ENCODE peak calls at places on chromosomes 11 and 22, in ten cellular contexts. E is stomach, Q is heart left ventricle, D is lower lobe of right lung, P is heart right ventricle, W is tibial artery, I is prostate gland, C is BJ, M is psoas muscle, X is PC-3. L is an unnamed sample. For H3K27me3, the result is how much of the 10 kb centered on the place peaks cover.

GRCh38 chr22:46961591-46962290 is 199.3 kb downstream of the TBC1D22A start:
- DNase-seq in E (peak), Q (no peak), D (no peak), P (no peak), W (no peak), I (no peak), C (no peak), M (no peak), X (no peak), L (no peak)

GRCh38 chr11:68099474-68100405 is 21.4 kb downstream of the CHKA start:
- DNase-seq in E (peak), Q (peak), D (peak), P (peak), W (no peak), I (peak), C (no peak), M (no peak), X (peak), L (no peak)

GRCh38 chr22:39246217-39246616 is 1.4 kb upstream of the PDGFB start:
- DNase-seq in E (no peak), Q (no peak), D (no peak), P (no peak), W (no peak), I (no peak), C (no peak), M (no peak), X (no peak), L (no peak)

GRCh38 chr11:66008468-66009101 is 3.2 kb upstream of the CST6 start:
- DNase-seq in E (no peak), Q (no peak), D (no peak), P (no peak), W (no peak), I (no peak), C (no peak), M (no peak), X (peak), L (no peak)

GRCh38 chr22:39545310-39546063 is 12.9 kb upstream of the RPS19BP1 start:
- DNase-seq in E (no peak), Q (no peak), D (no peak), P (peak), W (no peak), I (no peak), C (no peak), M (peak), X (no peak), L (no peak)

GRCh38 chr11:34558211-34558610 is 44.6 kb upstream of the ELF5 start:
- DNase-seq in E (no peak), Q (no peak), D (no peak), P (no peak), W (no peak), I (no peak), C (no peak), M (no peak), X (peak), L (no peak)

GRCh38 chr11:42315846-42316245 is 856.4 kb upstream of the LRRC4C start:
- DNase-seq in E (no peak), Q (no peak), D (no peak), P (no peak), W (no peak), I (no peak), C (no peak), M (no peak), X (no peak), L (peak)

GRCh38 chr11:135027461-135027860 is 615.4 kb upstream of the B3GAT1 start:
- DNase-seq in E (peak), Q (peak), D (no peak), P (no peak), W (no peak), I (no peak), C (no peak), M (no peak), X (peak), L (peak)

GRCh38 chr11:11416502-11416901 is 63.5 kb upstream of the CSNK2A3 start:
- DNase-seq in E (no peak), Q (peak), D (no peak), P (no peak), W (no peak), I (no peak), C (no peak), M (no peak), X (peak), L (peak)

GRCh38 chr11:30527566-30527965 is 58.6 kb downstream of the MPPED2 start:
- DNase-seq in E (no peak), Q (no peak), D (no peak), P (no peak), W (no peak), I (no peak), C (no peak), M (peak), X (no peak), L (no peak)

GRCh38 chr11:61345170-61345610 is 12.2 kb downstream of the TKFC start:
- DNase-seq in E (no peak), Q (no peak), D (no peak), P (no peak), W (no peak), I (no peak), C (no peak), M (no peak), X (no peak), L (no peak)

GRCh38 chr11:132158091-132158490 is 787.7 kb downstream of the NTM start:
- DNase-seq in E (peak), Q (no peak), D (no peak), P (no peak), W (no peak), I (no peak), C (no peak), M (no peak), X (peak), L (no peak)
- TF ChIP-seq CTCF in E (peak), Q (peak), D (peak), P (no peak), W (no peak), I (no peak), C (peak), M (no peak), X (peak), L (peak)

DNA sequence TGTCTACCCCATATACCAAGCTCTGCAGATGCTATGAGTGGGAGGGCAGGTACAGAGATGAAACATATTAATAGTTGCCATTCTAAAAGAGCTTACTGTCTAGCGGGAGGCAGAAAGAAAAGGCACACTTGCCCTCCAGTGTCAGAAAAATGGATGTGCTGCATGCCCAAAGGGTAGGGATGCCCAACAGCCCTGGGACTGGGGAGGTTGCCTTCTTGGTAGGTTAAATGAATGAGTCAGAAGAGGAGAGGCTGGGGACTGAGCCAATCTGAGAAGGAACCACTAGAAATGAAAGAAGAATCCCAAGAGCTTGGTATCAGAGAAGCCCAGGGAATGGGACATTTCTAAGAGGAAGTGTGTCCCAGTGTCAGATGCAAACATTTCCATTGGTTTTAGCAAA is 1.2 kb downstream of the BIRC3 start:
- DNase-seq in E (peak), Q (no peak), D (no peak), P (no peak), W (no peak), I (no peak), C (no peak), M (no peak), X (peak), L (no peak)
- H3K4me3 ChIP-seq in E (peak), Q (peak), D (peak), P (peak), W (peak), I (no peak), C (no peak), M (peak), X (peak), L (no peak)

GRCh38 chr22:23533328-23533762 is 46.7 kb downstream of the IGLL1 start:
- DNase-seq in E (no peak), Q (no peak), D (peak), P (no peak), W (peak), I (no peak), C (no peak), M (peak), X (no peak), L (peak)
- H3K27me3 ChIP-seq in E (under half), Q (under half), D (under half), P (under half), W (under half), I (under half), C (under half), M (under half), X (under half), L (under half)

GRCh38 chr11:63871962-63872832 is 33.3 kb downstream of the MARK2 start:
- DNase-seq in E (peak), Q (peak), D (peak), P (peak), W (peak), I (peak), C (peak), M (peak), X (peak), L (peak)
- TF ChIP-seq CTCF in E (peak), Q (peak), D (peak), P (peak), W (peak), I (peak), C (peak), M (peak), X (peak), L (peak)

GRCh38 chr11:10139081-10139480 is 154.9 kb downstream of the SBF2 start:
- DNase-seq in E (no peak), Q (no peak), D (no peak), P (no peak), W (no peak), I (no peak), C (no peak), M (no peak), X (no peak), L (no peak)
- H3K4me3 ChIP-seq in E (no peak), Q (no peak), D (no peak), P (no peak), W (no peak), I (no peak), C (no peak), M (no peak), X (no peak), L (no peak)

GRCh38 chr11:120651836-120652235 is 140.3 kb downstream of the GRIK4 start:
- DNase-seq in E (no peak), Q (no peak), D (no peak), P (no peak), W (no peak), I (no peak), C (no peak), M (no peak), X (no peak), L (no peak)
- H3K27me3 ChIP-seq in E (under half), Q (under half), D (under half), P (under half), W (under half), I (under half), C (under half), M (under half), X (half or more), L (under half)

DNA sequence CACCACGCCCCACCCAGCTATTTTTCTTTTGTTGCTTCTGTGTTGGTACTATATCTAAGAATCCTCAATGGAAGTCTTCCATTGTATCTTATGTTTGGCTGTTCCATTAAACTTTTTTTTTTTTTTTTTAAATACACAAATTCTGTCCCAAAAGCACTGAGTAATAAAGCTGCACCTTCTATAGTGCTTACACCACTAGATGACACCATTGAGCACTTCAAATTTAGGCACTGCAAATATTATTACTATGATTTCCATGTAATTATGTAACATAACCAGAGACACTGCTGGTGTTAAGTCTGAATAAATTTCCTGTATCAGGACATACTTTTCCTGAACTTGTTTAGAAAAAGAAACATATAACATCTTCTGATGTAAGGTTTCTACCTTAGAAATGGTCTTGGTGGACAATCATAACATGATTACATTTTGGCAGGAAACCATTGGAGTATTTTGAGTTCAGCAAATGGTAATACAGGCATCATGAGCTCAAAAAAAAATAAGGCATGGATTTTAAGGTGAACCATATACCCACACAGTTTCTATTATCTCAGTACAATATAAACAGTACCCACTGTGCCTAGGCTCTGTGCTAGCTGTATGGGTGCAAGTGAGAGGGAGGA is 110.5 kb downstream of the ATG16L2 start:
- DNase-seq in E (no peak), Q (no peak), D (no peak), P (no peak), W (no peak), I (no peak), C (no peak), M (no peak), X (peak), L (peak)
- TF ChIP-seq CTCF in E (peak), Q (peak), D (peak), P (peak), W (peak), I (peak), C (peak), M (peak), X (peak), L (peak)

GRCh38 chr22:50302564-50302963 is 4.9 kb downstream of the PLXNB2 start:
- DNase-seq in E (peak), Q (peak), D (no peak), P (peak), W (no peak), I (no peak), C (no peak), M (no peak), X (no peak), L (no peak)
- H3K4me3 ChIP-seq in E (peak), Q (no peak), D (peak), P (no peak), W (no peak), I (no peak), C (no peak), M (no peak), X (no peak), L (no peak)

DNA sequence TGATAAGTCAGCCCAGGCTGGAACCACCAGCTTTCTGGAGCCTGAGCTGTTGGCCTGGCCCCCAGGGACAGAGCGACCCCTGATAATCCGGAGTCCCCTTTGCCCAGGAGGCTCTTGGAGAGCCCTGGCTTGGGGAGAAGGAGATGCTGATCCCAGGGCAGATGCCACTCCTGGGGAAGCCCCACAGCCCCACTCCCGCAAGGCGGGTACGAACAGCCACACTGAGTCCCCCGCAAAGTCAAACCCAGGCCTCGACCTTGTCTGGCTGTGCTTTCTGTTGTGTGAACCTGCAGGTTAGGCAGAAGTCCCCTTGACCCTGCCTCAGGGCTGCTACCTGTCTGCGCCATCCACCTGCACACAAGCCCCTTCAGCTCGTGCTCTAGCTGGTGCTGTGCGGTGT is 108.0 kb downstream of the KCNQ1OT1 start:
- DNase-seq in E (no peak), Q (no peak), D (no peak), P (peak), W (no peak), I (no peak), C (no peak), M (peak), X (no peak), L (no peak)
- H3K27me3 ChIP-seq in E (under half), Q (under half), D (under half), P (under half), W (under half), I (under half), C (under half), M (under half), X (under half), L (under half)